ENCODE peak calls at places on chromosomes 13 and 19, in eight cellular contexts. D is mucosa of descending colon; T is activated gamma-delta T cell treated with Interleukin-2 at 50 U/mL for 16 hours; O is stimulated activated CD8-positive, alpha-beta memory T cell treated with anti-CD3 and anti-CD28 coated beads, Interleukin-15, amount 100 ng/mL, for 24 hours; V is omental fat pad; S is activated T-cell treated with anti-CD3 and anti-CD28 coated beads for 4 hours; B is HTR-8/SVneo; L is stimulated activated CD4-positive, alpha-beta T cell treated with anti-CD3 and anti-CD28 coated beads, Interleukin-1b, Interleukin-23, amount 100 ng/mL, for 1 hour. N is an unnamed sample.

GRCh38 chr19:27746691-27747380 is 1466.1 kb downstream of the UQCRFS1 start:
- DNase-seq in D (peak), T (no peak), O (no peak), V (no peak), S (no peak), B (no peak), L (no peak), N (peak)

GRCh38 chr13:44952671-44953070 is 36.6 kb downstream of the NUFIP1 start:
- DNase-seq in D (no peak), T (no peak), O (no peak), V (no peak), S (no peak), B (no peak), L (no peak), N (no peak)

GRCh38 chr19:4867534-4868285 is at the start of gene PLIN3:
- DNase-seq in D (peak), T (peak), O (peak), V (peak), S (peak), B (peak), L (peak), N (peak)

GRCh38 chr13:26977541-26977940 is 194.1 kb downstream of the USP12 start:
- DNase-seq in D (no peak), T (no peak), O (no peak), V (no peak), S (no peak), B (no peak), L (no peak), N (no peak)

GRCh38 chr13:101026328-101026727 is 351.7 kb upstream of the TMTC4 start:
- DNase-seq in D (no peak), T (no peak), O (no peak), V (no peak), S (no peak), B (no peak), L (no peak), N (no peak)

GRCh38 chr13:31595568-31595967 is 143.8 kb upstream of the RXFP2 start:
- DNase-seq in D (no peak), T (no peak), O (no peak), V (no peak), S (no peak), B (no peak), L (no peak), N (no peak)

GRCh38 chr13:20249913-20250312 is 17.8 kb upstream of the GJB6 start:
- DNase-seq in D (no peak), T (no peak), O (no peak), V (no peak), S (no peak), B (no peak), L (no peak), N (no peak)

GRCh38 chr19:40583283-40583682 is 6.6 kb downstream of the SHKBP1 start:
- DNase-seq in D (no peak), T (no peak), O (no peak), V (no peak), S (no peak), B (no peak), L (no peak), N (no peak)

GRCh38 chr19:11279505-11280236 is 16.3 kb upstream of the TSPAN16 start:
- DNase-seq in D (no peak), T (peak), O (no peak), V (no peak), S (no peak), B (no peak), L (no peak), N (no peak)

GRCh38 chr19:6269101-6269886 is 10.5 kb downstream of the MLLT1 start:
- DNase-seq in D (no peak), T (no peak), O (no peak), V (no peak), S (no peak), B (no peak), L (no peak), N (no peak)

GRCh38 chr13:75704194-75704941 is 68.2 kb downstream of the LMO7 start:
- DNase-seq in D (no peak), T (no peak), O (no peak), V (no peak), S (no peak), B (no peak), L (no peak), N (no peak)

GRCh38 chr19:43715776-43716175 is at the start of gene IRGC:
- DNase-seq in D (no peak), T (no peak), O (no peak), V (no peak), S (no peak), B (no peak), L (no peak), N (no peak)

GRCh38 chr13:94548382-94549240 is 47.3 kb downstream of the TGDS start:
- DNase-seq in D (peak), T (peak), O (no peak), V (peak), S (peak), B (peak), L (peak), N (peak)

GRCh38 chr19:16252459-16253205 is 54.9 kb downstream of the AP1M1 start:
- DNase-seq in D (no peak), T (no peak), O (no peak), V (no peak), S (no peak), B (no peak), L (no peak), N (no peak)

GRCh38 chr19:35720648-35721047 is 2.8 kb downstream of the KMT2B start:
- DNase-seq in D (no peak), T (no peak), O (no peak), V (no peak), S (no peak), B (no peak), L (no peak), N (no peak)

GRCh38 chr13:37618554-37618953 is 20.0 kb upstream of the POSTN start:
- DNase-seq in D (no peak), T (no peak), O (no peak), V (no peak), S (no peak), B (no peak), L (no peak), N (no peak)

GRCh38 chr19:41934849-41935374 is 6.7 kb upstream of the ERFL start:
- DNase-seq in D (peak), T (peak), O (peak), V (peak), S (peak), B (peak), L (peak), N (peak)

GRCh38 chr19:54532528-54532927 is 29.9 kb downstream of the LAIR2 start:
- DNase-seq in D (no peak), T (no peak), O (no peak), V (no peak), S (no peak), B (no peak), L (no peak), N (no peak)

GRCh38 chr19:39816287-39817048 is 17.5 kb downstream of the DYRK1B start:
- DNase-seq in D (no peak), T (no peak), O (no peak), V (no peak), S (no peak), B (no peak), L (no peak), N (no peak)

GRCh38 chr13:70171151-70171550 is 62.9 kb upstream of the KLHL1 start:
- DNase-seq in D (no peak), T (no peak), O (no peak), V (no peak), S (no peak), B (no peak), L (no peak), N (no peak)

GRCh38 chr19:55095260-55096060 is 19.8 kb downstream of the EPS8L1 start:
- DNase-seq in D (no peak), T (no peak), O (no peak), V (no peak), S (no peak), B (no peak), L (no peak), N (peak)

GRCh38 chr13:23986619-23987018 is 89.3 kb upstream of the C1QTNF9B start:
- DNase-seq in D (no peak), T (no peak), O (no peak), V (no peak), S (no peak), B (no peak), L (no peak), N (no peak)

GRCh38 chr19:2719910-2720776 is 1.0 kb downstream of the DIRAS1 start:
- DNase-seq in D (no peak), T (no peak), O (no peak), V (no peak), S (no peak), B (no peak), L (no peak), N (peak)

GRCh38 chr13:19605161-19605955 is 28.1 kb upstream of the MPHOSPH8 start:
- DNase-seq in D (no peak), T (no peak), O (no peak), V (no peak), S (no peak), B (no peak), L (no peak), N (no peak)

GRCh38 chr19:4939466-4939865 is 29.4 kb upstream of the KDM4B start:
- DNase-seq in D (no peak), T (no peak), O (no peak), V (no peak), S (no peak), B (no peak), L (no peak), N (peak)

N was measured in cerebellar cortex.